ENCODE peak calls at places on chromosomes 1 and 21, in four cellular contexts. One of them, this sample, is unnamed.

GRCh38 chr1:204398197-204399125 is 13.2 kb downstream of the PPP1R15B start:
- DNase-seq in dorsolateral prefrontal cortex: no peak
- DNase-seq in A673: peak
- DNase-seq in testis: peak
- DNase-seq in this sample: peak

GRCh38 chr1:111723091-111723806 is 15.9 kb downstream of the INKA2 start:
- DNase-seq in dorsolateral prefrontal cortex: no peak
- DNase-seq in testis: no peak
- DNase-seq in A673: no peak
- DNase-seq in this sample: no peak

GRCh38 chr1:218945050-218945449 is 228.6 kb upstream of the LYPLAL1 start:
- DNase-seq in A673: no peak
- DNase-seq in dorsolateral prefrontal cortex: no peak
- DNase-seq in testis: no peak
- DNase-seq in this sample: no peak

GRCh38 chr1:21706151-21706835 is 37.1 kb upstream of the RAP1GAP start:
- DNase-seq in dorsolateral prefrontal cortex: no peak
- DNase-seq in A673: peak
- DNase-seq in testis: no peak
- DNase-seq in this sample: peak

GRCh38 chr1:11882814-11883538 is 24.2 kb upstream of the NPPB start:
- DNase-seq in testis: peak
- DNase-seq in A673: no peak
- DNase-seq in dorsolateral prefrontal cortex: no peak
- DNase-seq in this sample: peak

GRCh38 chr1:208333676-208334075 is 89.5 kb upstream of the PLXNA2 start:
- DNase-seq in dorsolateral prefrontal cortex: no peak
- DNase-seq in A673: no peak
- DNase-seq in testis: no peak
- DNase-seq in this sample: no peak

GRCh38 chr1:183896466-183897026 is 91.6 kb downstream of the RGL1 start:
- DNase-seq in dorsolateral prefrontal cortex: no peak
- DNase-seq in A673: no peak
- DNase-seq in testis: no peak
- DNase-seq in this sample: no peak

GRCh38 chr1:91608876-91609275 is 108.2 kb downstream of the CDC7 start:
- DNase-seq in dorsolateral prefrontal cortex: no peak
- DNase-seq in A673: no peak
- DNase-seq in testis: no peak
- DNase-seq in this sample: no peak

GRCh38 chr1:18739408-18739807 is 108.8 kb downstream of the PAX7 start:
- DNase-seq in dorsolateral prefrontal cortex: no peak
- DNase-seq in testis: no peak
- DNase-seq in A673: no peak
- DNase-seq in this sample: no peak

GRCh38 chr1:94698759-94699502 is 121.2 kb upstream of the SLC44A3 start:
- DNase-seq in dorsolateral prefrontal cortex: no peak
- DNase-seq in testis: no peak
- DNase-seq in A673: no peak
- DNase-seq in this sample: no peak

GRCh38 chr1:62407398-62408009 is 29.3 kb upstream of the USP1 start:
- DNase-seq in testis: peak
- DNase-seq in A673: peak
- DNase-seq in dorsolateral prefrontal cortex: no peak
- DNase-seq in this sample: peak

GRCh38 chr1:226466301-226466700 is 58.4 kb upstream of the PARP1 start:
- DNase-seq in testis: peak
- DNase-seq in dorsolateral prefrontal cortex: peak
- DNase-seq in A673: peak
- DNase-seq in this sample: peak

GRCh38 chr1:67031848-67032247 is 22.1 kb downstream of the SLC35D1 start:
- DNase-seq in A673: no peak
- DNase-seq in testis: no peak
- DNase-seq in dorsolateral prefrontal cortex: no peak
- DNase-seq in this sample: no peak

GRCh38 chr1:244919320-244920282 is 55.3 kb upstream of the HNRNPU start:
- DNase-seq in testis: no peak
- DNase-seq in A673: no peak
- DNase-seq in dorsolateral prefrontal cortex: no peak
- DNase-seq in this sample: no peak

GRCh38 chr1:155977607-155978324 is 581 bp downstream of the ARHGEF2 start:
- DNase-seq in testis: peak
- DNase-seq in dorsolateral prefrontal cortex: no peak
- DNase-seq in A673: peak
- DNase-seq in this sample: peak

GRCh38 chr1:92563457-92564216 is 76.9 kb upstream of the GFI1 start:
- DNase-seq in testis: no peak
- DNase-seq in A673: no peak
- DNase-seq in dorsolateral prefrontal cortex: no peak
- DNase-seq in this sample: no peak

GRCh38 chr1:42504535-42505128 is 41.5 kb downstream of the CCDC30 start:
- DNase-seq in A673: no peak
- DNase-seq in testis: no peak
- DNase-seq in dorsolateral prefrontal cortex: no peak
- DNase-seq in this sample: no peak

GRCh38 chr1:29687166-29687565 is 450.8 kb downstream of the PTPRU start:
- DNase-seq in A673: no peak
- DNase-seq in testis: no peak
- DNase-seq in dorsolateral prefrontal cortex: no peak
- DNase-seq in this sample: no peak

GRCh38 chr1:112251766-112252506 is 144.1 kb upstream of the CTTNBP2NL start:
- DNase-seq in dorsolateral prefrontal cortex: no peak
- DNase-seq in testis: no peak
- DNase-seq in A673: no peak
- DNase-seq in this sample: no peak

GRCh38 chr1:11873395-11873794 is 14.7 kb upstream of the NPPB start:
- DNase-seq in testis: no peak
- DNase-seq in dorsolateral prefrontal cortex: no peak
- DNase-seq in A673: no peak
- DNase-seq in this sample: no peak

GRCh38 chr1:231638647-231639046 is 12.1 kb downstream of the DISC1 start:
- DNase-seq in dorsolateral prefrontal cortex: no peak
- DNase-seq in testis: no peak
- DNase-seq in A673: no peak
- DNase-seq in this sample: no peak

GRCh38 chr1:224852901-224853568 is 76.4 kb upstream of the DNAH14 start:
- DNase-seq in dorsolateral prefrontal cortex: no peak
- DNase-seq in A673: peak
- DNase-seq in testis: no peak
- DNase-seq in this sample: peak

GRCh38 chr21:14096577-14096976 is 114.2 kb downstream of the LIPI start:
- DNase-seq in testis: no peak
- DNase-seq in dorsolateral prefrontal cortex: no peak
- DNase-seq in A673: no peak
- DNase-seq in this sample: no peak

GRCh38 chr1:228178737-228179720 is 13.4 kb downstream of the IBA57 start:
- DNase-seq in A673: no peak
- DNase-seq in testis: no peak
- DNase-seq in dorsolateral prefrontal cortex: peak
- DNase-seq in this sample: no peak

GRCh38 chr1:183827801-183828200 is 22.9 kb downstream of the RGL1 start:
- DNase-seq in dorsolateral prefrontal cortex: no peak
- DNase-seq in testis: no peak
- DNase-seq in A673: no peak
- DNase-seq in this sample: no peak

GRCh38 chr1:153024413-153024812 is 6.6 kb upstream of the SPRR1B start:
- DNase-seq in A673: no peak
- DNase-seq in testis: no peak
- DNase-seq in dorsolateral prefrontal cortex: no peak
- DNase-seq in this sample: no peak

GRCh38 chr1:195327361-195327760 is 1280.9 kb downstream of the KCNT2 start:
- DNase-seq in A673: no peak
- DNase-seq in testis: no peak
- DNase-seq in dorsolateral prefrontal cortex: no peak
- DNase-seq in this sample: no peak

GRCh38 chr1:158035976-158036583 is 42.6 kb downstream of the KIRREL1 start:
- DNase-seq in testis: peak
- DNase-seq in dorsolateral prefrontal cortex: no peak
- DNase-seq in A673: peak
- DNase-seq in this sample: peak

GRCh38 chr1:117567435-117567834 is 38.4 kb upstream of the TENT5C start:
- DNase-seq in dorsolateral prefrontal cortex: peak
- DNase-seq in A673: no peak
- DNase-seq in testis: no peak
- DNase-seq in this sample: no peak

GRCh38 chr1:63980706-63981407 is 207.0 kb downstream of the ROR1 start:
- DNase-seq in dorsolateral prefrontal cortex: no peak
- DNase-seq in testis: no peak
- DNase-seq in A673: no peak
- DNase-seq in this sample: no peak

DNA sequence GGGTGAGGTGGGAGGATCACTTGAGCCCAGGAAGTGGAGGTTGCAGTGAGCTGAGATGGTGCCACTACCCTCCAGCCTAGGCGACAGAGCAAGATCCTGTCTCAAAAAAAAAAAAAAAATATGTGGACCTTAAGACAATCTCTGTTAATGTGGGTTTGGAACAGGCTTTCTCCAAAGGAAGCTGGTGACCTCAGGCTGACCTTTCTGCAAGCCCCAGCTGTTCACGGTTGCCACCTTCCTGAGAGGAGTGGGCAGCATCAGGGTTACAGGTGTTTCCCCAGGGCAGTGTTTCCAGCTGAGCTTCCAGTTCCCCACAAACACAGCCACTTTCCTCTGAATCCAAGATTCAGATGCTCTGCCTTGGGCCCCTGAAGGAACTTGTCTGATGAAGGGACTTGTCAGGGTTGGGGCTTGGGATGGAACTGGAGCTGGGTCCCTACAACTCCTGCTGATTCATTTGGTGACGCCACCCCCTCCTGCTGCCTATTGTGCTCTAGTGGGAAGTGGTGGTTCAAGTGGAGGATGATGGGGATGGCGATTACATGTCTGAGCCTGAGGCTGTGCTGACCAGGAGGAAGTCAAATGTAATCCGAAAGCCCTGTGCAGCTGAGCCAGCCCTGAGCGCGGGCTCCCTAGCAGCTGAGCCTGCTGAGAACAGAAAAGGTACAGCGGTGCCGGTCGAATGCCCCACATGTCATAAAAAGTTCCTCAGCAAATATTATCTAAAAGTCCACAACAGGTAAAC is 1.9 kb downstream of the ZBTB48 start:
- DNase-seq in dorsolateral prefrontal cortex: no peak
- DNase-seq in testis: no peak
- DNase-seq in A673: no peak
- DNase-seq in this sample: no peak
- H3K4me3 ChIP-seq in dorsolateral prefrontal cortex: peak
- H3K4me3 ChIP-seq in testis: no peak
- H3K4me3 ChIP-seq in A673: no peak
- H3K4me3 ChIP-seq in this sample: no peak

GRCh38 chr21:31349208-31349607 is 5.1 kb upstream of the TIAM1 start:
- DNase-seq in dorsolateral prefrontal cortex: no peak
- DNase-seq in testis: no peak
- DNase-seq in A673: no peak
- DNase-seq in this sample: no peak

GRCh38 chr21:31343680-31344480 is at the start of gene TIAM1:
- DNase-seq in A673: peak
- DNase-seq in dorsolateral prefrontal cortex: peak
- DNase-seq in testis: peak
- DNase-seq in this sample: peak

GRCh38 chr21:31347435-31348032 is 3.5 kb upstream of the TIAM1 start:
- DNase-seq in dorsolateral prefrontal cortex: no peak
- DNase-seq in A673: peak
- DNase-seq in testis: no peak
- DNase-seq in this sample: peak

GRCh38 chr21:31348188-31348587 is 4.1 kb upstream of the TIAM1 start:
- DNase-seq in A673: no peak
- DNase-seq in dorsolateral prefrontal cortex: no peak
- DNase-seq in testis: no peak
- DNase-seq in this sample: no peak

DNA sequence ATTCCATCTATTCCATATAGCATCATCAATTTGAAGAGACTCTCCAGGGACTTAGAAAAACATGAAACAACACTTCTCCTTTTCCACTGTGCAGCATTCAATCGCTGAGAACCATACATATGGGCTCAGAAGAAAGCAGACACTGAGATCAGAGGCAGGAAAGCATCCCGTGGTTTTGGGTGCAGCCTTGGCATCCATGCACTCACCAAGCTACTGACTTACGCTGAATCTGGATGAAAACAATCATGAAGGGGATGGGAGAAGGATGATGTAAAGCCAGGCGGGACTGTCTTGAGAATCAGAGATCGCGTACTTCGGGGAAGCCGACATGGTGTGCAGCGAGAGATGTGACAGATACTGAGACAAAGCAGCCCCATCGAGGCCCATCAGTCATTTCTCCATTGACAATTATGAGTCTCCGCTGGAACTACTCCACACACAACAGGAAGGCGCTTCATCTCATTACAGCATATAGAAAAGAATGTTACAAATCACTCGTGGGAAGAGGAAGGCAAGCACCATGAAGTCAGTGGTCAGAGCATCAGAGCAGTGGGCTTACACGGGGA is 2.3 kb upstream of the TIAM1 start:
- DNase-seq in testis: no peak
- DNase-seq in dorsolateral prefrontal cortex: no peak
- DNase-seq in A673: peak
- DNase-seq in this sample: no peak
- H3K4me3 ChIP-seq in testis: no peak
- H3K4me3 ChIP-seq in dorsolateral prefrontal cortex: no peak
- H3K4me3 ChIP-seq in A673: no peak
- H3K4me3 ChIP-seq in this sample: no peak

DNA sequence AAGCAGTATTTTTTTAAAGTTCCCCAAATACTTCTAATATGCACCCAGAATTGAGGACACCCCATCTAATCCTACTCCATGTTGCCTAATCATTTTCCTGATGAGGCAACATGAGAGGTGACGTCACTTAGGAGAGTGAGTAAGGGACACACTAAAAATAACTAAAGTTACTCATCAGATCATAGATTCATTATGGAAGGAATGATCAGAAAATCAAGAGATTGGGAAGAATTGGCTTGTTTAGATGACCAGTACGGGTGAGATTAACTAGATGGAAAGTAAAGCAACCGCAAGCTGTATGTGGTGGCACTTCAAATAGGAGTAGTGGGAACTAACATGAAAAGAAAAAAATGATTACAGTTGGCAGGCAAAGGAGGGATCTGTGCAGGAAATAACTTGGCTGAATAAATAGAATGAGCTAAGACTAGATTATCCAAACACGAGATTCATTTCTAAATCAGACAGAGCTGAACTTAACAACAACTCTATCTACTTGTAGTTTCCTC is 61.4 kb upstream of the CXADR start:
- DNase-seq in testis: no peak
- DNase-seq in A673: peak
- DNase-seq in dorsolateral prefrontal cortex: no peak
- DNase-seq in this sample: no peak
- H3K4me3 ChIP-seq in testis: no peak
- H3K4me3 ChIP-seq in A673: no peak
- H3K4me3 ChIP-seq in dorsolateral prefrontal cortex: no peak
- H3K4me3 ChIP-seq in this sample: no peak

DNA sequence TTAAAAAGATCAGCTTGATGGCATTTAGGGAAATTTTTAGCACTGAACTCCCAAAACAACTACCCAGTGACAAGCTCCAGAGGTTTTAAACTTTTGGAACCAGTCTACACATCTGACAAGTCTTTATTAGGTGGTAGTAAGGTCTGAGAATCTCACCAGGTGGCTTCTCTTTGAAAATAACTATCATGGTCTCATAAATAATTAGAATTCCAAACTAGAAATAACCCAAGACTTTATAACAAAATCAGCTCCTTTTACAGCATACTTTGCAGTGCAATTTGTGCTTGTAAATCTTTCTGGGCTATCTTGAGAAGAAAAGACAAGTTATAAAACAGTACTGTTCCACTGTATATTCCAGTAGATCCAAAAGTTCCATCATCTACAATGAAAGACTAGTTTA is 108.7 kb downstream of the LTN1 start:
- DNase-seq in dorsolateral prefrontal cortex: no peak
- DNase-seq in A673: no peak
- DNase-seq in testis: no peak
- DNase-seq in this sample: no peak
- H3K4me3 ChIP-seq in dorsolateral prefrontal cortex: peak
- H3K4me3 ChIP-seq in A673: peak
- H3K4me3 ChIP-seq in testis: no peak
- H3K4me3 ChIP-seq in this sample: peak

This sample was measured in cardiac muscle cell.